ENCODE peak calls at places on chromosome 9, in ten cellular contexts. One of them, this sample, is unnamed. For H3K27me3, the result is how much of the 10 kb centered on the place peaks cover.

GRCh38 chr9:24939099-24939850 is 393.6 kb upstream of the IZUMO3 start:
- DNase-seq in suprapubic skin: no peak
- DNase-seq in HCT116: no peak
- DNase-seq in Panc1: no peak
- DNase-seq in esophagus muscularis mucosa: no peak
- DNase-seq in HepG2: no peak
- DNase-seq in HL-60: no peak
- DNase-seq in transverse colon: no peak
- DNase-seq in endothelial cell of umbilical vein: no peak
- DNase-seq in breast epithelium: no peak
- DNase-seq in this sample: no peak

GRCh38 chr9:106980551-106981101 is 117.7 kb downstream of the ZNF462 start:
- DNase-seq in suprapubic skin: no peak
- DNase-seq in HCT116: no peak
- DNase-seq in Panc1: no peak
- DNase-seq in esophagus muscularis mucosa: no peak
- DNase-seq in HepG2: no peak
- DNase-seq in HL-60: no peak
- DNase-seq in transverse colon: no peak
- DNase-seq in endothelial cell of umbilical vein: no peak
- DNase-seq in breast epithelium: no peak
- DNase-seq in this sample: no peak

GRCh38 chr9:124849801-124850200 is 3.5 kb upstream of the WDR38 start:
- DNase-seq in suprapubic skin: no peak
- DNase-seq in HCT116: no peak
- DNase-seq in Panc1: no peak
- DNase-seq in esophagus muscularis mucosa: no peak
- DNase-seq in HepG2: peak
- DNase-seq in HL-60: no peak
- DNase-seq in transverse colon: no peak
- DNase-seq in endothelial cell of umbilical vein: peak
- DNase-seq in breast epithelium: no peak
- DNase-seq in this sample: no peak

GRCh38 chr9:20209421-20210340 is 412.6 kb downstream of the MLLT3 start:
- DNase-seq in suprapubic skin: no peak
- DNase-seq in HCT116: no peak
- DNase-seq in Panc1: no peak
- DNase-seq in esophagus muscularis mucosa: no peak
- DNase-seq in HepG2: no peak
- DNase-seq in HL-60: no peak
- DNase-seq in transverse colon: no peak
- DNase-seq in endothelial cell of umbilical vein: no peak
- DNase-seq in breast epithelium: no peak
- DNase-seq in this sample: no peak

GRCh38 chr9:121225240-121225639 is 23.6 kb upstream of the RAB14 start:
- DNase-seq in suprapubic skin: no peak
- DNase-seq in HCT116: no peak
- DNase-seq in Panc1: no peak
- DNase-seq in esophagus muscularis mucosa: no peak
- DNase-seq in HepG2: no peak
- DNase-seq in HL-60: no peak
- DNase-seq in transverse colon: no peak
- DNase-seq in endothelial cell of umbilical vein: no peak
- DNase-seq in breast epithelium: no peak
- DNase-seq in this sample: no peak

GRCh38 chr9:136762221-136762691 is 2.1 kb downstream of the LCN15 start:
- DNase-seq in suprapubic skin: no peak
- DNase-seq in HCT116: no peak
- DNase-seq in Panc1: no peak
- DNase-seq in esophagus muscularis mucosa: no peak
- DNase-seq in HepG2: no peak
- DNase-seq in HL-60: no peak
- DNase-seq in transverse colon: no peak
- DNase-seq in endothelial cell of umbilical vein: no peak
- DNase-seq in breast epithelium: no peak
- DNase-seq in this sample: no peak

GRCh38 chr9:116951588-116952433 is 264.7 kb downstream of the TRIM32 start:
- DNase-seq in suprapubic skin: no peak
- DNase-seq in HCT116: no peak
- DNase-seq in Panc1: no peak
- DNase-seq in esophagus muscularis mucosa: no peak
- DNase-seq in HepG2: no peak
- DNase-seq in HL-60: no peak
- DNase-seq in transverse colon: no peak
- DNase-seq in endothelial cell of umbilical vein: no peak
- DNase-seq in breast epithelium: no peak
- DNase-seq in this sample: no peak

GRCh38 chr9:37618817-37619216 is 26.4 kb upstream of the TOMM5 start:
- DNase-seq in suprapubic skin: no peak
- DNase-seq in HCT116: no peak
- DNase-seq in Panc1: no peak
- DNase-seq in esophagus muscularis mucosa: no peak
- DNase-seq in HepG2: no peak
- DNase-seq in HL-60: no peak
- DNase-seq in transverse colon: no peak
- DNase-seq in endothelial cell of umbilical vein: no peak
- DNase-seq in breast epithelium: no peak
- DNase-seq in this sample: no peak

GRCh38 chr9:93659837-93660177 is 83.4 kb downstream of the PHF2 start:
- DNase-seq in suprapubic skin: no peak
- DNase-seq in HCT116: no peak
- DNase-seq in Panc1: no peak
- DNase-seq in esophagus muscularis mucosa: no peak
- DNase-seq in HepG2: no peak
- DNase-seq in HL-60: no peak
- DNase-seq in transverse colon: no peak
- DNase-seq in endothelial cell of umbilical vein: no peak
- DNase-seq in breast epithelium: no peak
- DNase-seq in this sample: no peak

GRCh38 chr9:120637919-120638318 is 58.0 kb upstream of the CDK5RAP2 start:
- DNase-seq in suprapubic skin: no peak
- DNase-seq in HCT116: no peak
- DNase-seq in Panc1: no peak
- DNase-seq in esophagus muscularis mucosa: no peak
- DNase-seq in HepG2: peak
- DNase-seq in HL-60: no peak
- DNase-seq in transverse colon: no peak
- DNase-seq in endothelial cell of umbilical vein: no peak
- DNase-seq in breast epithelium: no peak
- DNase-seq in this sample: no peak

GRCh38 chr9:29208670-29209069 is 1635.4 kb upstream of the C9orf72 start:
- DNase-seq in suprapubic skin: no peak
- DNase-seq in HCT116: no peak
- DNase-seq in Panc1: no peak
- DNase-seq in esophagus muscularis mucosa: no peak
- DNase-seq in HepG2: no peak
- DNase-seq in HL-60: no peak
- DNase-seq in transverse colon: no peak
- DNase-seq in endothelial cell of umbilical vein: no peak
- DNase-seq in breast epithelium: no peak
- DNase-seq in this sample: no peak

GRCh38 chr9:112819635-112820496 is 69.3 kb downstream of the SNX30 start:
- DNase-seq in suprapubic skin: no peak
- DNase-seq in HCT116: peak
- DNase-seq in Panc1: peak
- DNase-seq in esophagus muscularis mucosa: peak
- DNase-seq in HepG2: peak
- DNase-seq in HL-60: no peak
- DNase-seq in transverse colon: peak
- DNase-seq in endothelial cell of umbilical vein: peak
- DNase-seq in breast epithelium: no peak
- DNase-seq in this sample: no peak

GRCh38 chr9:122394265-122395242 is 23.7 kb downstream of the PTGS1 start:
- DNase-seq in suprapubic skin: no peak
- DNase-seq in HCT116: no peak
- DNase-seq in Panc1: no peak
- DNase-seq in esophagus muscularis mucosa: peak
- DNase-seq in HepG2: no peak
- DNase-seq in HL-60: no peak
- DNase-seq in transverse colon: peak
- DNase-seq in endothelial cell of umbilical vein: peak
- DNase-seq in breast epithelium: no peak
- DNase-seq in this sample: peak

DNA sequence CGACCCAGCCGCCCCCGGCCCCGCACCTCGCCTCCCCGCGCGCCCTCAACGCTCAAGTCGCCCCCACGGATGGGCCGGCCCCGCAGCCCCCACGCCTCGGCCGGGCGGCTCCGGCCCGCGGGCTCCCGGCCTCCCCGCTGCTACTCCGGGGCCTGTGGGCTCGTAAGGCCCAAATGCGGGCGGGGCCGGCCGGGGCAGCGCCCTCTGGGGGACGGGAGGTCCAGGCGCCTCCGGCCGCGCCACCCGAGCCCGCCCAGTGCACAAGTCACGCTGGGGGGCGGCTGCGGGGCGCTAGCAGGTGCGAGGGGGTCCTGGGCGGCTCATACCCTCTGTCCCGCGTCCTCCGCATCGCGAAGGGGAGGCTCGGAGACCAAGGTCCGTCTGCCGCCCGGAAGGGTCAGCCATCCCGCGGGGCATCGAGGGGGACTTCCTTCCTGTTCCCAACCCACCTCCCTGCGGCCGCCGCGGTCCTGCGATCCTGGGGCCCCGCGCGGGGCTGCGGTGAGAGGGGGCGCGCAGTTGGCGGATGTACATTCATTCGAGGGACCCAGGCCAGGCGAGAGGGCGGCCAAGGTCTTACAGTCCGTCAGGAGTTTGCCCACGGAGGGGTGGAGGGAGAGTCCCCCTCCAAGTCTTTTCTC is at the start of gene CIZ1:
- DNase-seq in suprapubic skin: peak
- DNase-seq in HCT116: peak
- DNase-seq in Panc1: no peak
- DNase-seq in esophagus muscularis mucosa: peak
- DNase-seq in HepG2: peak
- DNase-seq in HL-60: peak
- DNase-seq in transverse colon: peak
- DNase-seq in endothelial cell of umbilical vein: peak
- DNase-seq in breast epithelium: peak
- DNase-seq in this sample: no peak
- TF ChIP-seq POLR2AphosphoS5 in suprapubic skin: peak
- TF ChIP-seq POLR2AphosphoS5 in HCT116: peak
- TF ChIP-seq POLR2AphosphoS5 in Panc1: no peak
- TF ChIP-seq POLR2AphosphoS5 in esophagus muscularis mucosa: peak
- TF ChIP-seq POLR2AphosphoS5 in HepG2: peak
- TF ChIP-seq POLR2AphosphoS5 in HL-60: peak
- TF ChIP-seq POLR2AphosphoS5 in transverse colon: peak
- TF ChIP-seq POLR2AphosphoS5 in endothelial cell of umbilical vein: peak
- TF ChIP-seq POLR2AphosphoS5 in breast epithelium: peak
- TF ChIP-seq POLR2AphosphoS5 in this sample: peak

DNA sequence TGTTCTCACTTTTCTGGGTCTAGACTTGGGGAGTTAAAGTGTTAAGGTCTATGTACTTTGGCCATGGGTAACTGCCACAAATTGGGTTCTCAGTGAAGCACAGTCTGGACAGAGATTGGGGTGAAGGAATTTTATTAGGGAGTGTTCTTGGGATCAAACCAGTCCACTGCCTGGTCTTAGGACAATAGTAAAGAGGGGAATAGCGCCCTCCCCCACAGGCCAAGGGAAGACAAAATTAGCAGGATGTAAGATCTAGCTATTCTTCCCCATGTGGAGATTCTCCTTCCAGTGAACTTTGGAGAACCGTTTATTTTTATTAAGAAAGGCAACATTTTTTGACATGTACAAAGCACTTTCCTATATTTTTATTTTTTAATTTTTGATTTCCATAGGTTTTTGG is 18.4 kb upstream of the RIC1 start:
- DNase-seq in suprapubic skin: no peak
- DNase-seq in HCT116: no peak
- DNase-seq in Panc1: no peak
- DNase-seq in esophagus muscularis mucosa: no peak
- DNase-seq in HepG2: no peak
- DNase-seq in HL-60: no peak
- DNase-seq in transverse colon: no peak
- DNase-seq in endothelial cell of umbilical vein: no peak
- DNase-seq in breast epithelium: no peak
- DNase-seq in this sample: no peak
- TF ChIP-seq CTCF in suprapubic skin: no peak
- TF ChIP-seq CTCF in HCT116: no peak
- TF ChIP-seq CTCF in Panc1: no peak
- TF ChIP-seq CTCF in esophagus muscularis mucosa: no peak
- TF ChIP-seq CTCF in HepG2: no peak
- TF ChIP-seq CTCF in HL-60: no peak
- TF ChIP-seq CTCF in transverse colon: no peak
- TF ChIP-seq CTCF in endothelial cell of umbilical vein: no peak
- TF ChIP-seq CTCF in breast epithelium: no peak
- TF ChIP-seq CTCF in this sample: no peak

DNA sequence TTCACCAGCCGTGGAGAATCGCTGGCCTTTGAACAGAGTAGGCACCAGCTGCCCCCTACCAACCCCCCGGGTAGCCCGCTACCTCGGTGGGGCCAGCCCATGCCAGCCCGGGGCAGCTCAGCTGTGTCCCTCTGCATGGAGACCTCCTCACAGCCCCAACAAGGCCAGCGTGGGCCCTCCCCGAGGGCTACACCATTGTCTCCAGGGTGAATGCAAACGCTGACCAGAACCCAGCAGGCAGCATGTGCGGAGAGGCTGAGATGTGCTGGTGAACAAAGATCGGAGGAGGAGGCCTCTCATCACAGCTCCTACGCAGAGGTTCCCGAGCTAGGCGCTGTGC is 51.9 kb downstream of the LMX1B start:
- DNase-seq in suprapubic skin: no peak
- DNase-seq in HCT116: no peak
- DNase-seq in Panc1: no peak
- DNase-seq in esophagus muscularis mucosa: no peak
- DNase-seq in HepG2: no peak
- DNase-seq in HL-60: no peak
- DNase-seq in transverse colon: no peak
- DNase-seq in endothelial cell of umbilical vein: no peak
- DNase-seq in breast epithelium: no peak
- DNase-seq in this sample: no peak
- H3K27me3 ChIP-seq in suprapubic skin: under half
- H3K27me3 ChIP-seq in HCT116: under half
- H3K27me3 ChIP-seq in Panc1: under half
- H3K27me3 ChIP-seq in esophagus muscularis mucosa: under half
- H3K27me3 ChIP-seq in HepG2: under half
- H3K27me3 ChIP-seq in HL-60: under half
- H3K27me3 ChIP-seq in transverse colon: half or more
- H3K27me3 ChIP-seq in endothelial cell of umbilical vein: under half
- H3K27me3 ChIP-seq in breast epithelium: under half
- H3K27me3 ChIP-seq in this sample: under half

GRCh38 chr9:4887556-4887955 is 94.8 kb downstream of the RCL1 start:
- DNase-seq in suprapubic skin: no peak
- DNase-seq in HCT116: no peak
- DNase-seq in Panc1: no peak
- DNase-seq in esophagus muscularis mucosa: no peak
- DNase-seq in HepG2: no peak
- DNase-seq in HL-60: no peak
- DNase-seq in transverse colon: no peak
- DNase-seq in endothelial cell of umbilical vein: no peak
- DNase-seq in breast epithelium: no peak
- DNase-seq in this sample: no peak
- TF ChIP-seq POLR2AphosphoS5 in suprapubic skin: peak
- TF ChIP-seq POLR2AphosphoS5 in HCT116: no peak
- TF ChIP-seq POLR2AphosphoS5 in Panc1: no peak
- TF ChIP-seq POLR2AphosphoS5 in esophagus muscularis mucosa: peak
- TF ChIP-seq POLR2AphosphoS5 in HepG2: no peak
- TF ChIP-seq POLR2AphosphoS5 in HL-60: no peak
- TF ChIP-seq POLR2AphosphoS5 in transverse colon: no peak
- TF ChIP-seq POLR2AphosphoS5 in endothelial cell of umbilical vein: no peak
- TF ChIP-seq POLR2AphosphoS5 in breast epithelium: no peak
- TF ChIP-seq POLR2AphosphoS5 in this sample: no peak

This sample was measured in vagina.